ENCODE peak calls at places on chromosomes 7 and 10, in seven cellular contexts. F is ovary, Z is transverse colon, G is esophagus muscularis mucosa, M is HepG2, L is sigmoid colon, K is suprapubic skin. X is an unnamed sample.
A peak's percentile ranks its signal among the peaks of the same experiment; 100 is the strongest.

GRCh38 chr7:101123703-101124068 is 3.2 kb upstream of the SERPINE1 start:
- DNase-seq in Z (no peak), L (no peak), G (no peak), K (no peak), M (no peak), F (no peak), X (no peak)

GRCh38 chr10:96276831-96277230 is 5.5 kb upstream of the BLNK start:
- DNase-seq in L (no peak), M (no peak), G (no peak), K (no peak), F (no peak), Z (no peak), X (no peak)

GRCh38 chr10:71245420-71246325 is 33.3 kb downstream of the UNC5B start:
- DNase-seq in L (peak; percentile 61), F (no peak), M (no peak), K (no peak), Z (no peak), G (no peak), X (no peak)

GRCh38 chr7:91248996-91249395 is 15.2 kb upstream of the FZD1 start:
- DNase-seq in G (no peak), M (no peak), K (no peak), L (no peak), Z (no peak), F (no peak), X (no peak)

GRCh38 chr10:4243651-4244050 is 458.6 kb upstream of the KLF6 start:
- DNase-seq in M (no peak), Z (no peak), G (no peak), K (no peak), F (peak; percentile 34), L (peak; percentile 67), X (no peak)

GRCh38 chr7:116571037-116571436 is 46.2 kb downstream of the CAV1 start:
- DNase-seq in L (no peak), K (no peak), G (no peak), M (no peak), Z (no peak), F (no peak), X (no peak)

GRCh38 chr10:132844069-132844809 is 58.3 kb upstream of the NKX6-2 start:
- DNase-seq in K (peak; percentile 71), F (no peak), G (no peak), L (no peak), Z (no peak), M (no peak), X (no peak)

GRCh38 chr7:83794834-83795233 is 145.9 kb upstream of the SEMA3E start:
- DNase-seq in F (no peak), M (no peak), G (no peak), L (no peak), Z (no peak), K (no peak), X (no peak)

GRCh38 chr10:60387531-60387930 is 2.1 kb downstream of the ANK3 start:
- DNase-seq in Z (no peak), M (no peak), K (no peak), G (no peak), L (no peak), F (no peak), X (no peak)

GRCh38 chr10:60382946-60383681 is 6.6 kb downstream of the ANK3 start:
- DNase-seq in F (no peak), Z (no peak), L (no peak), K (no peak), M (no peak), G (no peak), X (no peak)

GRCh38 chr10:60385399-60385738 is 4.3 kb downstream of the ANK3 start:
- DNase-seq in L (no peak), K (no peak), G (no peak), M (no peak), Z (no peak), F (no peak), X (no peak)

GRCh38 chr10:60384006-60384405 is 5.7 kb downstream of the ANK3 start:
- DNase-seq in Z (no peak), M (no peak), G (no peak), F (no peak), K (no peak), L (no peak), X (no peak)

GRCh38 chr10:60384708-60385398 is 4.8 kb downstream of the ANK3 start:
- DNase-seq in M (no peak), Z (no peak), K (no peak), G (no peak), F (no peak), L (no peak), X (no peak)
- TF ChIP-seq EP300 in M (no peak), Z (no peak), K (no peak), G (no peak), F (no peak), L (no peak), X (no peak)

DNA sequence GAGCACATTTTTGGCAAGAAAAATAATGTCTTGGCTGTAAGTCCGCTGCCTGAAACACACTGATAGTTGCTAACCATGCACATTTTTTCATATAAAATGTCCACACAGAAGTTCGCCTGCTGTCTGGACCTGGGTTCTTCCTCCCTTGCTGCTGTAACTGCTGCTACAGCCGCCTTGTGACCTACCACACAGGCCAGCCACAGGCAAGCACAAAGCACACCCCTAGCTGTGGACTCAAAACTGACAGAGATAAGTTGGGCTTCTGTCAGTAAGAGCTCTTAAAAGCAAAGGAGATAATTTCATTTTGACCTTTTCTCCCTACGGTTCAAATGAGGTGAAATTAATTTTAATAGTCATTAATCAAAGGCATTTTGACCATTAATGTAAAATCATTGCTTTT is 354.7 kb downstream of the OTUD1 start:
- DNase-seq in M (no peak), K (no peak), G (no peak), Z (no peak), F (no peak), L (no peak), X (no peak)
- H3K27me3 ChIP-seq in M (no peaks in the 10 kb centered on the region), K (no peaks in the 10 kb centered on the region), G (no peaks in the 10 kb centered on the region), Z (no peaks in the 10 kb centered on the region), F (no peaks in the 10 kb centered on the region), L (no peaks in the 10 kb centered on the region), X (no peaks in the 10 kb centered on the region)

GRCh38 chr7:129970816-129971215 is 18.1 kb upstream of the UBE2H start:
- DNase-seq in K (no peak), L (no peak), G (no peak), Z (peak; percentile 80), M (no peak), F (no peak), X (peak; percentile 71)

GRCh38 chr7:129968592-129969383 is 16.0 kb upstream of the UBE2H start:
- DNase-seq in Z (no peak), M (no peak), L (no peak), K (no peak), G (no peak), F (no peak), X (no peak)

GRCh38 chr7:129975309-129975708 is 22.5 kb upstream of the UBE2H start:
- DNase-seq in K (no peak), G (no peak), M (no peak), F (no peak), Z (no peak), L (no peak), X (no peak)

DNA sequence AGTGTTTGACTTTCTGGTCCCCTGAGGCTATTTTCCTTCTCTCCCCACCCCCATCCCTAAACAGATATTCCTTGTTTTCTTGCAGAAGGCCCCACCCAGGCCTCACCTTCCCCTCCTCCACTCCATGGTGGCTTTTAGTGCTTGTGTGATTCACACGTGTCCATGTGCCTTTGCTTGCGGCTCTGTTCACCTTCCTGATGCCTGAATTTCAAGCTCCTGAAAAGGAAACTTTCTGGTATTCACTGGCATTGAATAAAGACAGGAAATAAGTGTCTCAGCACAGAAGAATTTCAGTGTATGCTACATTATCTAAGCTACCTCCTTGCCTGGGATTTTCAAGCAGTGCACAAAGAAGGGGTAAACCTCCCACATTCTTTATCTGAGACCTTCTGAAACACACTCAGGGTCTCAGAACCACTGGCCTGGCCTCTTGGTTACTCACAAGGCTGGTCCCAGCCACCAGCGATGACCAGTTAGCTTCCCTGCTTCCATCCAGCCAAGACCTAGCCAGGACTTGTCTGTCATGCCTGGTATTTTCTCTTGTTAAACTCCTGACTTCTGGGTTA is 17.2 kb upstream of the UBE2H start:
- DNase-seq in F (no peak), L (no peak), Z (peak; percentile 41), K (no peak), M (no peak), G (no peak), X (no peak)
- TF ChIP-seq EP300 in F (no peak), L (no peak), Z (no peak), K (no peak), M (no peak), G (no peak), X (no peak)

DNA sequence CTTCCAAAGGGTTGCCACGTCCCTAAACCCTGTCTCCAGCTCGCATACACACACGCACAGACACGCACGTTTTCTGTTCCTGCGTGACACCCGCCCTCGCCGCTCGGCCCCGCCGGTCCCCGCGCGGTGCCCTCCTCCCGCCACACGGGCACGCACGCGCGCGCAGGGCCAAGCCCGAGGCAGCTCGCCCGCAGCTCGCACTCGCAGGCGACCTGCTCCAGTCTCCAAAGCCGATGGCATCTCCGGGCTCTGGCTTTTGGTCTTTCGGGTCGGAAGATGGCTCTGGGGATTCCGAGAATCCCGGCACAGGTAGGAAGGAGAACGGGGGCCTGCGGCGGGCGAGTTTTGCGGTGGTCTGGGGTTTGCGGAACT is at the start of gene GAD2:
- DNase-seq in L (no peak), Z (no peak), M (no peak), K (no peak), G (peak; percentile 75), F (no peak), X (no peak)
- H3K27me3 ChIP-seq in L (peaks cover 37% of the 10 kb centered on the region), Z (peaks cover 100% of the 10 kb centered on the region), M (peaks cover 5% of the 10 kb centered on the region), K (peaks cover 100% of the 10 kb centered on the region), G (peaks cover 100% of the 10 kb centered on the region), F (no peaks in the 10 kb centered on the region), X (peaks cover 81% of the 10 kb centered on the region)

DNA sequence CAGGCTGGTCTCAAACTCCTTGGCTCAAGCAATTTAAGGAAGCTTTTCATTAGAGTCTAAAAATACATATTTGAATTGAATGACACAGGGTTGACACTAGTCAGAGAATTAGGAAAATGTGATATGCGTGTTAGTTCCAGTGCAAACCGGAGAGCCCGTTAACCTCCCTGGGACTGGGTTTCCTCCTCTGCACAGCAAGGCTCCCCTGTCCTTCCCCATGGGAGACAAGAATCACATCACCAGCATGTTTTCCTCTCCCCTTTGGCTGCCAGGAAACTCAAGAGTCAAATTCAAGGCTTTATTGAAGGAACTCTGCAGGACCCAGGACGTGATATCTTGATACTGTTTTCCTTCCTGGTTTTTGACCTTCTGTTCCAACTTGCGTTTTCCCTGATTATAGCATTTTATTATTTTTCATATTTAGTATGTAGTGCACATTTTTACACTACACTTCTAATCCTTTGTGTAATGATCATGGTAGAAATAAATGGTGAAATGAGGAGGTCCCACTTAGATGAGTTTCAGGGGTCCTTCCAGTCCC is 24.9 kb downstream of the GSTO2 start:
- DNase-seq in K (no peak), G (no peak), M (no peak), L (no peak), Z (no peak), F (no peak), X (no peak)
- TF ChIP-seq EP300 in K (no peak), G (no peak), M (no peak), L (no peak), Z (no peak), F (no peak), X (no peak)

GRCh38 chr10:14958872-14959220 is 342 bp upstream of the MEIG1 start:
- DNase-seq in F (no peak), Z (no peak), M (no peak), L (no peak), G (no peak), K (no peak), X (no peak)
- H3K27me3 ChIP-seq in F (no peaks in the 10 kb centered on the region), Z (no peaks in the 10 kb centered on the region), M (no peaks in the 10 kb centered on the region), L (no peaks in the 10 kb centered on the region), G (no peaks in the 10 kb centered on the region), K (no peaks in the 10 kb centered on the region), X (no peaks in the 10 kb centered on the region)

X was measured in stomach.